ENCODE peak calls at places on chromosomes 5 and 9, in nine cellular contexts. B is uterus, D is Caco-2, X is ovary, Y is HFF-Myc, S is cardiac muscle cell, Z is GM12878, A is lower lobe of right lung, C is hepatocyte. F is an unnamed sample.

GRCh38 chr5:126998201-126998631 is 32.1 kb downstream of the MARCHF3 start:
- DNase-seq in X (no peak), B (no peak), C (no peak), D (no peak), Y (no peak), A (no peak), Z (peak), S (peak), F (peak)

GRCh38 chr5:80213467-80213866 is 42.4 kb downstream of the SERINC5 start:
- DNase-seq in B (no peak), X (no peak), Y (no peak), C (no peak), A (no peak), S (no peak), D (no peak), Z (no peak), F (no peak)

GRCh38 chr9:33468215-33468730 is 5.5 kb downstream of the NOL6 start:
- DNase-seq in Y (no peak), C (no peak), X (peak), A (peak), Z (no peak), B (peak), D (no peak), S (no peak), F (no peak)

GRCh38 chr9:113886471-113886870 is 10.4 kb downstream of the ZNF618 start:
- DNase-seq in S (no peak), Z (no peak), A (no peak), B (no peak), Y (no peak), D (no peak), C (no peak), X (no peak), F (no peak)

GRCh38 chr9:94937214-94937903 is 210.9 kb downstream of the AOPEP start:
- DNase-seq in Z (no peak), Y (peak), B (no peak), C (peak), S (peak), A (no peak), D (no peak), X (no peak), F (peak)

GRCh38 chr9:93645921-93646639 is 69.7 kb downstream of the PHF2 start:
- DNase-seq in D (no peak), X (peak), A (no peak), Y (no peak), Z (no peak), C (no peak), B (peak), S (no peak), F (no peak)

GRCh38 chr5:76679231-76679630 is 36.7 kb upstream of the F2R start:
- DNase-seq in Z (no peak), X (no peak), D (no peak), C (no peak), A (no peak), B (peak), Y (no peak), S (peak), F (no peak)

GRCh38 chr5:109654455-109654854 is 35.3 kb upstream of the MAN2A1 start:
- DNase-seq in C (no peak), A (no peak), Y (no peak), Z (no peak), B (no peak), S (no peak), X (no peak), D (no peak), F (no peak)

GRCh38 chr9:130394814-130395470 is 49.8 kb upstream of the ASS1 start:
- DNase-seq in B (no peak), Y (no peak), S (no peak), Z (no peak), D (no peak), A (no peak), X (no peak), C (no peak), F (no peak)

GRCh38 chr9:120876842-120877240 is at the start of gene PHF19:
- DNase-seq in Y (no peak), C (no peak), Z (no peak), A (peak), X (no peak), S (peak), B (peak), D (no peak), F (no peak)

GRCh38 chr9:105244996-105245719 is 707 bp downstream of the SLC44A1 start:
- DNase-seq in B (peak), C (peak), X (peak), A (peak), Z (no peak), D (peak), S (peak), Y (no peak), F (no peak)

GRCh38 chr5:107743357-107744000 is 72.7 kb upstream of the EFNA5 start:
- DNase-seq in X (no peak), D (no peak), Z (no peak), Y (no peak), C (no peak), A (no peak), B (no peak), S (no peak), F (no peak)

GRCh38 chr9:87194471-87194870 is 247.2 kb upstream of the GAS1 start:
- DNase-seq in S (peak), B (no peak), Y (peak), D (no peak), A (no peak), C (peak), Z (no peak), X (no peak), F (peak)

GRCh38 chr5:157949520-157949919 is 90.6 kb upstream of the CLINT1 start:
- DNase-seq in Z (no peak), C (peak), S (no peak), Y (no peak), D (no peak), A (no peak), X (no peak), B (no peak), F (no peak)

GRCh38 chr9:78298046-78298511 is 1.2 kb downstream of the PSAT1 start:
- DNase-seq in C (no peak), Z (no peak), B (no peak), A (no peak), X (no peak), D (no peak), S (peak), Y (no peak), F (no peak)

GRCh38 chr5:81422671-81423070 is 28.7 kb upstream of the ACOT12 start:
- DNase-seq in D (no peak), X (no peak), S (no peak), C (peak), B (no peak), Y (peak), Z (no peak), A (no peak), F (peak)

GRCh38 chr5:3194684-3195083 is 400.9 kb upstream of the IRX1 start:
- DNase-seq in Y (no peak), A (no peak), D (no peak), B (no peak), S (no peak), Z (no peak), X (no peak), C (no peak), F (no peak)

GRCh38 chr9:93623736-93624135 is 47.4 kb downstream of the PHF2 start:
- DNase-seq in C (no peak), A (no peak), D (no peak), Z (no peak), Y (no peak), X (no peak), S (no peak), B (no peak), F (no peak)

GRCh38 chr9:89690334-89690912 is 85.6 kb downstream of the GADD45G start:
- DNase-seq in B (no peak), C (no peak), S (no peak), A (no peak), Y (no peak), Z (peak), X (no peak), D (no peak), F (no peak)
- TF ChIP-seq CTCF in B (no peak), C (no peak), S (no peak), A (no peak), Y (no peak), Z (no peak), X (no peak), D (no peak), F (no peak)

DNA sequence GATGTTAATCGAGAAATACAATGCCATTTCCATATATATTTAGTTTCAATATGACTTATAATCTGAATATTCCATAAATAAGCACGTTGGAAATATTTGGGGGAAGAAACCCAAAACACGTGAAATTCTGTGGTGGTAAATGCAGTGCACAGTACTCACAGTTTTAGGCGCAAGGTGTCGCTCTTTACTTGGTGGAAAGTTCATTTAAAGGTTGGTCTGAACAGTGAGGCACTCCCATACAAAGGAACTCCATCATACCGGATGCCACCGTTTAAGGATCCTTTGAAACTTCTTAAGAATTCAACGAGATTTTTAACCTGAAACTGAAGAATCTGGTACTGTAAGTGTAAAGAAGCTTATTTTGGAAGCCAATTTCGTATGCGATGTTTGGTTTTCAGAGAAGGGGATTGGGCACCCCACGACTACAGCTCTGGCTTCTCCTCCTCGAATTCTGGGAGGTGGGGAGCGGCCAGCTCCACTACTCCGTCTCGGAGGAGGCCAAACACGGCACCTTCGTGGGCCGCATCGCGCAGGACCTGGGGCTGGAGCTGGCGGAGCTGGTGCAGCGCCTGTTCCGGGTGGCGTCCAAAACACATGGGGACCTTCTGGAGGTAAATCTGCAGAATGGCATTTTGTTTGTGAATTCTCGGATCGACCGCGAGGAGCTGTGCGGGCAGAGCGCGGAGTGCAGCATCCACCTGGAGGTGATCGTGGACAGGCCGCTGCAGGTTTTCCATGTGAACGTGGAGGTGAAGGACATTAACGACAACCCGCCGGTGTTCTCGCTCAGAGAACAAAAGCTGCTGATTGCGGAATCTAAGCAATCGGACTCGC is at the start of gene PCDHA11:
- DNase-seq in C (no peak), X (no peak), Y (no peak), A (no peak), S (peak), D (no peak), Z (no peak), B (no peak), F (no peak)
- TF ChIP-seq CTCF in C (peak), X (no peak), Y (peak), A (peak), S (no peak), D (no peak), Z (no peak), B (peak), F (no peak)

DNA sequence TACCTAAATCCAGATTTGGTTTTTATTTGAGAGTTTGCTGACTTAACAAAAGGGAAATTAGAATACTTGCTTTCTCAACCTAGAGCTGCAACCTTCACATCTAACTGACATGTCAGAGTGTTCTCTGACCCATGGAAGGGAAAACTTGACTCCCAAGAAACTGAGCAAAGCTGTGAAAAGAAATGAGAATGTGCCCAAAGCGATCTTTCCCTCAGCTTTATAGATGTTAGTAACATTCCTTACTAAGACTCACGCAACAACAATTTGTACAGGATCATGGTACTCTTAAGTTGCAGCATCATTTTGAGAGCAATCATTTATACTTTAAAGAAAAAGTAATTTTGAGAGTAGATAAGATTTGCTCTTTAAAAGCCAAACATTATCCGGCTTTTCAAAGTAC is 117.0 kb upstream of the FBXL7 start:
- DNase-seq in Y (no peak), D (no peak), A (no peak), C (no peak), Z (no peak), S (no peak), B (no peak), X (no peak), F (no peak)
- TF ChIP-seq CTCF in Y (no peak), D (no peak), A (no peak), C (no peak), Z (no peak), S (no peak), B (no peak), X (no peak), F (no peak)

GRCh38 chr5:132054697-132055440 is 5.6 kb upstream of the IL3 start:
- DNase-seq in C (no peak), A (no peak), Z (no peak), S (no peak), X (peak), D (no peak), B (no peak), Y (no peak), F (no peak)

GRCh38 chr5:132054031-132054696 is 6.3 kb upstream of the IL3 start:
- DNase-seq in C (no peak), D (no peak), X (peak), A (no peak), B (no peak), S (no peak), Z (no peak), Y (no peak), F (no peak)

GRCh38 chr5:132055808-132056609 is 4.4 kb upstream of the IL3 start:
- DNase-seq in A (peak), S (no peak), Y (no peak), B (peak), C (no peak), X (peak), Z (no peak), D (no peak), F (no peak)

GRCh38 chr5:132056610-132057497 is 3.6 kb upstream of the IL3 start:
- DNase-seq in X (peak), D (no peak), Z (no peak), B (peak), Y (no peak), C (no peak), S (no peak), A (no peak), F (no peak)

GRCh38 chr5:132055441-132055807 is 5.0 kb upstream of the IL3 start:
- DNase-seq in B (no peak), D (no peak), X (no peak), S (no peak), A (no peak), Z (no peak), C (no peak), Y (no peak), F (no peak)
- TF ChIP-seq CTCF in B (no peak), D (no peak), X (no peak), S (no peak), A (no peak), Z (no peak), C (no peak), Y (no peak), F (no peak)

GRCh38 chr9:134211811-134212460 is 47.6 kb upstream of the RNU6ATAC start:
- DNase-seq in Z (no peak), D (no peak), C (no peak), Y (no peak), S (no peak), B (no peak), X (peak), A (peak), F (no peak)

GRCh38 chr9:134213508-134214394 is 49.4 kb upstream of the RNU6ATAC start:
- DNase-seq in A (peak), Y (no peak), C (no peak), B (no peak), X (peak), D (no peak), S (no peak), Z (no peak), F (no peak)

GRCh38 chr9:134210908-134211810 is 46.8 kb upstream of the RNU6ATAC start:
- DNase-seq in A (peak), D (no peak), Z (no peak), X (peak), Y (no peak), S (peak), B (no peak), C (no peak), F (no peak)

GRCh38 chr9:134214395-134214765 is 50.0 kb upstream of the RNU6ATAC start:
- DNase-seq in A (peak), S (no peak), B (no peak), Y (no peak), X (peak), D (no peak), C (no peak), Z (no peak), F (no peak)

DNA sequence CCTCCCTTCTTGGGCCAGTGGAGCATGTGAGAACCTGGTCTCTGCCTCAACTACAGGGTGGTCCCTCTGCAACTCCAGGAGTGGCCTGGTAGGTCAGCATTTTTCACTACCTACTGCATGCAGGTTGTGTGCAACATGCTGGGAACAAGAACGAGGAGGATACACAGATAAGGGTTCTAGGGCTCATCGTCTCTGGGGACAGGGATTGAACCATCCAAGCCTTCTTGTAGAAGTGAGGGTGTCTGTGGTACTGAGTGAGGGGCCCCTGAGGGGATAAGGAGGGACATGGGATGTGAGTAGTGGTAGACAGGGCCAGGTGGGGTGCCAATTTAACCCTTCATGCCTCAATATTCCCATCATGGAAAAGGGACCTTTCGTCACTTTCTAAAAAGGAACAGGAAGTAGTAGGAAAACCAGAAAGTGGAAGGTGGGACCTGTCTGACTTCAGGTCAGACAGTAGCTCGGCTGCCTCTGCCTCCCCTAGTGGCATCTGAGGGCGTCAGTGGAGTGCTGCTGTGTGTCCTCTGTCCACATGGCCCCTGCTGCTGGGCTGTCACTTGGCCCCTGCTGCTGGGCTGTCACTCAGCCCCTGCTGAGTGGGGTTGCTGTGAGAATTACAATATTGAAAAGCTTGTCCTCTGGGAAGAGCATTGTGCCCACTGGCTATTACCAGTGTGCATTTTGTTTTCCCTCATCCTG is 48.6 kb upstream of the RNU6ATAC start:
- DNase-seq in B (no peak), X (no peak), C (no peak), S (no peak), Y (no peak), Z (no peak), A (peak), D (no peak), F (no peak)
- TF ChIP-seq CTCF in B (no peak), X (no peak), C (no peak), S (no peak), Y (no peak), Z (no peak), A (no peak), D (no peak), F (no peak)

DNA sequence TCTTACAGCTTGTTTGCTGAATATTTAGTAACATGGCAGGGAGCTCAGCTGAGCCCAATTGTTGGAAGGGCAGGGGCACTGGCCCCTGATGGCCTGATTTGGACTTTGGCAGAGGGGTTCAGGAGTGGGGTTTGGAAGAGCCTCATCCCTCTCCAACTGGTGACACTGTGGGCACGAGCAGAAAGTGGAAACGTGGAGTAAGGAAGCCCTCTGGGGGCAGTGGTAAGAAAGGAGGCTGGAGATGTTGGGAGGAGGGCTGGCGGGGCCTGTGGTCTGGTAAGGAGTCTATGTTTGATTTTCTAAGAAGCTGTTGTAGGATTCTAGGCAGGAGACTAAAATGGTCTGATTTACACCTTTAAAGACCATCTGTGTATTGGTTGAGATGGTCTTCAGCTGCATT is 208.9 kb downstream of the HSPA4 start:
- DNase-seq in X (no peak), Y (no peak), D (no peak), S (no peak), A (no peak), Z (no peak), C (no peak), B (no peak), F (no peak)
- TF ChIP-seq CTCF in X (no peak), Y (no peak), D (no peak), S (peak), A (no peak), Z (peak), C (no peak), B (no peak), F (no peak)

GRCh38 chr9:127396808-127397721 is at the start of gene SLC2A8:
- DNase-seq in Z (peak), A (peak), C (peak), D (peak), X (peak), Y (peak), S (peak), B (peak), F (peak)
- TF ChIP-seq CTCF in Z (no peak), A (peak), C (no peak), D (peak), X (peak), Y (no peak), S (no peak), B (no peak), F (peak)

GRCh38 chr9:110978516-110978915 is 59.8 kb downstream of the LPAR1 start:
- DNase-seq in Z (no peak), X (no peak), C (no peak), Y (no peak), B (no peak), A (no peak), D (no peak), S (no peak), F (no peak)
- TF ChIP-seq CTCF in Z (no peak), X (no peak), C (no peak), Y (no peak), B (no peak), A (no peak), D (no peak), S (no peak), F (no peak)

F was measured in AG04449.